ENCODE peak calls at places on chromosome 13, in six cellular contexts. One of them, this sample, is unnamed.

GRCh38 chr13:107493271-107493670 is 722.1 kb downstream of the LIG4 start:
- DNase-seq in lower lobe of right lung: no peak
- DNase-seq in CD8-positive, alpha-beta T cell: no peak
- DNase-seq in heart right ventricle: no peak
- DNase-seq in HCT116: no peak
- DNase-seq in RWPE2: no peak
- DNase-seq in this sample: no peak

GRCh38 chr13:110799246-110800236 is 86.0 kb downstream of the ING1 start:
- DNase-seq in lower lobe of right lung: no peak
- DNase-seq in CD8-positive, alpha-beta T cell: no peak
- DNase-seq in heart right ventricle: peak; percentile 62
- DNase-seq in HCT116: no peak
- DNase-seq in RWPE2: no peak
- DNase-seq in this sample: peak; percentile 56

GRCh38 chr13:28684257-28684656 is 25.3 kb downstream of the POMP start:
- DNase-seq in lower lobe of right lung: no peak
- DNase-seq in CD8-positive, alpha-beta T cell: no peak
- DNase-seq in heart right ventricle: no peak
- DNase-seq in HCT116: no peak
- DNase-seq in RWPE2: peak; percentile 42
- DNase-seq in this sample: no peak

GRCh38 chr13:67048084-67048792 is 181.9 kb downstream of the PCDH9 start:
- DNase-seq in lower lobe of right lung: no peak
- DNase-seq in CD8-positive, alpha-beta T cell: no peak
- DNase-seq in heart right ventricle: no peak
- DNase-seq in HCT116: no peak
- DNase-seq in RWPE2: no peak
- DNase-seq in this sample: no peak

GRCh38 chr13:75365724-75366173 is 116.2 kb downstream of the TBC1D4 start:
- DNase-seq in lower lobe of right lung: no peak
- DNase-seq in CD8-positive, alpha-beta T cell: no peak
- DNase-seq in heart right ventricle: no peak
- DNase-seq in HCT116: peak; percentile 80
- DNase-seq in RWPE2: no peak
- DNase-seq in this sample: no peak

GRCh38 chr13:102620512-102620911 is 23.7 kb downstream of the TPP2 start:
- DNase-seq in lower lobe of right lung: no peak
- DNase-seq in CD8-positive, alpha-beta T cell: no peak
- DNase-seq in heart right ventricle: no peak
- DNase-seq in HCT116: no peak
- DNase-seq in RWPE2: no peak
- DNase-seq in this sample: no peak

GRCh38 chr13:99765869-99766268 is 205.7 kb downstream of the ZIC5 start:
- DNase-seq in lower lobe of right lung: no peak
- DNase-seq in CD8-positive, alpha-beta T cell: no peak
- DNase-seq in heart right ventricle: no peak
- DNase-seq in HCT116: no peak
- DNase-seq in RWPE2: no peak
- DNase-seq in this sample: no peak

GRCh38 chr13:70253411-70253810 is 145.2 kb upstream of the KLHL1 start:
- DNase-seq in lower lobe of right lung: no peak
- DNase-seq in CD8-positive, alpha-beta T cell: no peak
- DNase-seq in heart right ventricle: no peak
- DNase-seq in HCT116: no peak
- DNase-seq in RWPE2: no peak
- DNase-seq in this sample: no peak

GRCh38 chr13:27971776-27972618 is 2.9 kb upstream of the CDX2 start:
- DNase-seq in lower lobe of right lung: no peak
- DNase-seq in CD8-positive, alpha-beta T cell: no peak
- DNase-seq in heart right ventricle: no peak
- DNase-seq in HCT116: no peak
- DNase-seq in RWPE2: no peak
- DNase-seq in this sample: no peak

GRCh38 chr13:100526299-100527030 is 62.1 kb downstream of the GGACT start:
- DNase-seq in lower lobe of right lung: no peak
- DNase-seq in CD8-positive, alpha-beta T cell: no peak
- DNase-seq in heart right ventricle: no peak
- DNase-seq in HCT116: no peak
- DNase-seq in RWPE2: no peak
- DNase-seq in this sample: no peak

GRCh38 chr13:39037410-39037879 is 444 bp downstream of the PROSER1 start:
- DNase-seq in lower lobe of right lung: no peak
- DNase-seq in CD8-positive, alpha-beta T cell: no peak
- DNase-seq in heart right ventricle: no peak
- DNase-seq in HCT116: no peak
- DNase-seq in RWPE2: no peak
- DNase-seq in this sample: peak; percentile 34

GRCh38 chr13:66362485-66362884 is 867.7 kb downstream of the PCDH9 start:
- DNase-seq in lower lobe of right lung: no peak
- DNase-seq in CD8-positive, alpha-beta T cell: no peak
- DNase-seq in heart right ventricle: no peak
- DNase-seq in HCT116: no peak
- DNase-seq in RWPE2: no peak
- DNase-seq in this sample: no peak

GRCh38 chr13:95553614-95554385 is 1.3 kb downstream of the CLDN10 start:
- DNase-seq in lower lobe of right lung: peak; percentile 48
- DNase-seq in CD8-positive, alpha-beta T cell: no peak
- DNase-seq in heart right ventricle: no peak
- DNase-seq in HCT116: no peak
- DNase-seq in RWPE2: no peak
- DNase-seq in this sample: no peak

GRCh38 chr13:42762251-42762650 is 19.1 kb upstream of the FAM216B start:
- DNase-seq in lower lobe of right lung: no peak
- DNase-seq in CD8-positive, alpha-beta T cell: no peak
- DNase-seq in heart right ventricle: no peak
- DNase-seq in HCT116: no peak
- DNase-seq in RWPE2: no peak
- DNase-seq in this sample: no peak

GRCh38 chr13:102440259-102440936 is 38.5 kb upstream of the FGF14 start:
- DNase-seq in lower lobe of right lung: peak; percentile 48
- DNase-seq in CD8-positive, alpha-beta T cell: no peak
- DNase-seq in heart right ventricle: no peak
- DNase-seq in HCT116: no peak
- DNase-seq in RWPE2: peak; percentile 72
- DNase-seq in this sample: no peak

GRCh38 chr13:85558118-85558517 is 241.1 kb downstream of the SLITRK6 start:
- DNase-seq in lower lobe of right lung: no peak
- DNase-seq in CD8-positive, alpha-beta T cell: no peak
- DNase-seq in heart right ventricle: no peak
- DNase-seq in HCT116: no peak
- DNase-seq in RWPE2: no peak
- DNase-seq in this sample: no peak

GRCh38 chr13:32323912-32324311 is 8.6 kb downstream of the BRCA2 start:
- DNase-seq in lower lobe of right lung: no peak
- DNase-seq in CD8-positive, alpha-beta T cell: no peak
- DNase-seq in heart right ventricle: no peak
- DNase-seq in HCT116: no peak
- DNase-seq in RWPE2: no peak
- DNase-seq in this sample: no peak

GRCh38 chr13:31209172-31209818 is 9.5 kb downstream of the B3GLCT start:
- DNase-seq in lower lobe of right lung: no peak
- DNase-seq in CD8-positive, alpha-beta T cell: peak; percentile 30
- DNase-seq in heart right ventricle: peak; percentile 80
- DNase-seq in HCT116: no peak
- DNase-seq in RWPE2: no peak
- DNase-seq in this sample: peak; percentile 20

GRCh38 chr13:73879346-73880020 is 254.7 kb downstream of the KLF12 start:
- DNase-seq in lower lobe of right lung: no peak
- DNase-seq in CD8-positive, alpha-beta T cell: no peak
- DNase-seq in heart right ventricle: no peak
- DNase-seq in HCT116: no peak
- DNase-seq in RWPE2: no peak
- DNase-seq in this sample: no peak

GRCh38 chr13:50910483-50910805 is 853 bp downstream of the RNASEH2B start:
- DNase-seq in lower lobe of right lung: no peak
- DNase-seq in CD8-positive, alpha-beta T cell: no peak
- DNase-seq in heart right ventricle: peak; percentile 36
- DNase-seq in HCT116: peak; percentile 27
- DNase-seq in RWPE2: no peak
- DNase-seq in this sample: peak; percentile 45

GRCh38 chr13:90089051-90089450 is 1258.4 kb upstream of the MIR17HG start:
- DNase-seq in lower lobe of right lung: no peak
- DNase-seq in CD8-positive, alpha-beta T cell: no peak
- DNase-seq in heart right ventricle: no peak
- DNase-seq in HCT116: no peak
- DNase-seq in RWPE2: no peak
- DNase-seq in this sample: no peak

GRCh38 chr13:23849670-23850069 is 39.5 kb downstream of the MIPEP start:
- DNase-seq in lower lobe of right lung: no peak
- DNase-seq in CD8-positive, alpha-beta T cell: no peak
- DNase-seq in heart right ventricle: no peak
- DNase-seq in HCT116: no peak
- DNase-seq in RWPE2: no peak
- DNase-seq in this sample: no peak

GRCh38 chr13:49779721-49780120 is 12.8 kb downstream of the KPNA3 start:
- DNase-seq in lower lobe of right lung: no peak
- DNase-seq in CD8-positive, alpha-beta T cell: no peak
- DNase-seq in heart right ventricle: no peak
- DNase-seq in HCT116: no peak
- DNase-seq in RWPE2: no peak
- DNase-seq in this sample: no peak

GRCh38 chr13:83167203-83167602 is 715.1 kb downstream of the SLITRK1 start:
- DNase-seq in lower lobe of right lung: no peak
- DNase-seq in CD8-positive, alpha-beta T cell: no peak
- DNase-seq in heart right ventricle: no peak
- DNase-seq in HCT116: no peak
- DNase-seq in RWPE2: no peak
- DNase-seq in this sample: no peak

GRCh38 chr13:111926501-111927180 is 140.3 kb upstream of the SOX1 start:
- DNase-seq in lower lobe of right lung: no peak
- DNase-seq in CD8-positive, alpha-beta T cell: no peak
- DNase-seq in heart right ventricle: no peak
- DNase-seq in HCT116: no peak
- DNase-seq in RWPE2: no peak
- DNase-seq in this sample: no peak

DNA sequence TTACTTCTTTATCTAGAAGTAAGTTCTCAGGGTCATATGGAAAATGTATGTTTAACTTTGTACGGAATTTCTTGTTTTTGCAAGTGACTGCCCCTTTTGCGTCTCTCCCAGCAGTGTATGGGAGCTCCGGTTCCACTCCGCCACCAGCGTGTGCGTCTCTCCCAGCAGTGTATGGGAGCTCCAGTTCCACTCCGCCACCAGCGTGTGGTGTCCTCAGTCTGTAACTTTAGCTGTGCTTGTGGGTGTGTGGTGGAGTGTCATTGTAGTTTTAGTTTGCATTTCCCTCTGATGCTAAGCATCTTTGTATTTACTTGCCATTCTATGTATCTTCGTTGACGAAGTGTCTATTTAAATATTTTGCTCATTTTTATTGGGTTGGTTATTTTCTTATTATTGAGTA is 2.4 kb downstream of the CUL4A start:
- DNase-seq in lower lobe of right lung: no peak
- DNase-seq in CD8-positive, alpha-beta T cell: no peak
- DNase-seq in heart right ventricle: no peak
- DNase-seq in HCT116: no peak
- DNase-seq in RWPE2: no peak
- DNase-seq in this sample: no peak
- TF ChIP-seq CTCF in lower lobe of right lung: no peak
- TF ChIP-seq CTCF in CD8-positive, alpha-beta T cell: no peak
- TF ChIP-seq CTCF in heart right ventricle: no peak
- TF ChIP-seq CTCF in HCT116: no peak
- TF ChIP-seq CTCF in RWPE2: no peak
- TF ChIP-seq CTCF in this sample: no peak

DNA sequence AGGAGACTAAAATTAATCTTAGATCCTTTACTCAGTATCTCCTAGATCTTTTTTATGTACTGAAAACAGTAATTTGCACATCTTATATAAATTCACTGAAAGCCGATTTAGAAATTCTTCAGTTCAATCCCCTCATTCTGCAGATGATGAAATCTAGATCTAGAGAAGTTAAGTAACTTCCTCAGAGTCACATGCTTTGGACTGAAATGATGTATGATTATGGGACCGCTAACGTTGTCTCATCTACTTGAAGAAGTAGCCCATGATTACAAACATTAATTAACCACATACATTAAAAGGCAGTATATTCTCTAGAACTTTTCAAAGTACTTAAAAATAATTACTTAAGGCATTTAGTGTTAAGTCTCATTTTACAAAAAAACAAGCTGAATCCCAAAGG is 37.8 kb downstream of the ELF1 start:
- DNase-seq in lower lobe of right lung: no peak
- DNase-seq in CD8-positive, alpha-beta T cell: no peak
- DNase-seq in heart right ventricle: no peak
- DNase-seq in HCT116: no peak
- DNase-seq in RWPE2: no peak
- DNase-seq in this sample: no peak
- H3K27ac ChIP-seq in lower lobe of right lung: peak overlapping the region; percentile 83
- H3K27ac ChIP-seq in CD8-positive, alpha-beta T cell: peak overlapping the region; percentile 76
- H3K27ac ChIP-seq in heart right ventricle: peak overlapping the region; percentile 83
- H3K27ac ChIP-seq in HCT116: no peak overlapping the region
- H3K27ac ChIP-seq in RWPE2: no peak overlapping the region
- H3K27ac ChIP-seq in this sample: peak overlapping the region; percentile 82

DNA sequence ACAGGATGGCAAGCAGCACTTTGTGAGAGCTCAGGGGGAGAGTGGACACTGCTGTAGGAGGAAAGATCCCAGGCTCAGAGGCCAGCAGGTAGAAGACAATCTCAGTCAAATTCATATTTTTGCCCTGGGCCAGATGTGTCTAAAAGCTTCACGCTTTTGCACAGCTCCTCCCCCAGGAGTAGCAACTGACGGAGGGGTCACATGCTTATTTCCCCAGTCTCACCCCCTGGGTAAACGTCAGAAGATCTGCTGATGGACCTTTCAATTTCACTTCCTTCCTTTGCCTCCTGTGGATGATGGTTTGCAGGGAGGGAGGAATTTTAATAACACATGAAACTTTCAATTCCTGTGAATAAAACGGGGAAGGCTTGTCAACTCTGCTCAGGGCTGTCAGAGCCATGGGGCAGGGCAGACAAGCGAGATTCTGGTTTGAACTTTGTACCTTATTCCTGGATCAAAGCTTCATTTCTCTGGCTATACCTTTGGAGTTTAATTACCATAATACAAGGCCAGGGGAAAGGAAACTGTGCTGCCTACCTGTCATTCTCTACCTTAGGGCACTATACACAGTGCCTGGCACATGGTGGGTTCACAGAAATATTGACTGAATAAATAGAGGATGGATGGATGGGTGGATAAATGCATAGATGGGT is 41.0 kb downstream of the POU4F1 start:
- DNase-seq in lower lobe of right lung: no peak
- DNase-seq in CD8-positive, alpha-beta T cell: no peak
- DNase-seq in heart right ventricle: no peak
- DNase-seq in HCT116: no peak
- DNase-seq in RWPE2: no peak
- DNase-seq in this sample: no peak
- H3K4me3 ChIP-seq in lower lobe of right lung: no peak overlapping the region
- H3K4me3 ChIP-seq in CD8-positive, alpha-beta T cell: no peak overlapping the region
- H3K4me3 ChIP-seq in heart right ventricle: no peak overlapping the region
- H3K4me3 ChIP-seq in HCT116: no peak overlapping the region
- H3K4me3 ChIP-seq in RWPE2: no peak overlapping the region
- H3K4me3 ChIP-seq in this sample: no peak overlapping the region

DNA sequence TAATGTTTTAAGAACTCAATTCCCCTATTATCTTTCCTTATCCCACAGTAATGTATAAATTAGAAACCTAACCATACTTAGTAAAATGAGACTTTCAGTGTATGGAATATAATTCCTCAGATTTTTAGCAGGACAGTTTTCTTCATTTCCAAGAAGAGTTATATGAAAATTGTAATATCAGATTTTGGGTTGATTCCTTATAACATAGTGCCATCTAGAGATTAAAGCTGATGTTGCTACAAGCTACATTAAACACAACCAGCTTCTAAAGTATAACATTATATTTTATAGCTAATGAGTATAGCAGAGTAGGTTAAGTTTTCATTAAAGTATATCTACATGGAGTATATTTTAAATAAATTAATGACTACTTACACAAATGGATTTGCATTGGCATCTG is 99.7 kb upstream of the MIR17HG start:
- DNase-seq in lower lobe of right lung: no peak
- DNase-seq in CD8-positive, alpha-beta T cell: no peak
- DNase-seq in heart right ventricle: no peak
- DNase-seq in HCT116: no peak
- DNase-seq in RWPE2: no peak
- DNase-seq in this sample: no peak
- TF ChIP-seq CTCF in lower lobe of right lung: peak; percentile 43
- TF ChIP-seq CTCF in CD8-positive, alpha-beta T cell: no peak
- TF ChIP-seq CTCF in heart right ventricle: no peak
- TF ChIP-seq CTCF in HCT116: no peak
- TF ChIP-seq CTCF in RWPE2: peak; percentile 30
- TF ChIP-seq CTCF in this sample: peak; percentile 63